ENCODE peak calls at places on chromosomes 11 and 22, in five cellular contexts. T, U, Y, D and G are unnamed samples.

GRCh38 chr22:24067587-24068376 is 56.7 kb downstream of the CABIN1 start:
- DNase-seq in T (no peak), U (peak; percentile 75), Y (no peak), D (no peak), G (no peak)

GRCh38 chr11:23991140-23991539 is 505.7 kb upstream of the LUZP2 start:
- DNase-seq in T (no peak), U (no peak), Y (no peak), D (no peak), G (no peak)

GRCh38 chr22:20582520-20583361 is 75.3 kb downstream of the MED15 start:
- DNase-seq in T (no peak), U (peak; percentile 37), Y (no peak), D (no peak), G (no peak)

GRCh38 chr11:210122-210802 is 2.8 kb downstream of the RIC8A start:
- DNase-seq in T (no peak), U (no peak), Y (no peak), D (no peak), G (peak; percentile 61)

GRCh38 chr22:48353116-48353947 is 1474.3 kb downstream of the BRD1 start:
- DNase-seq in T (no peak), U (peak; percentile 26), Y (no peak), D (no peak), G (no peak)

GRCh38 chr11:12717851-12718291 is 43.6 kb downstream of the TEAD1 start:
- DNase-seq in T (peak; percentile 96), U (no peak), Y (peak; percentile 80), D (no peak), G (no peak)

GRCh38 chr11:94948070-94948617 is 25.2 kb downstream of the CWC15 start:
- DNase-seq in T (no peak), U (no peak), Y (no peak), D (no peak), G (no peak)

GRCh38 chr11:97364047-97364446 is 974.2 kb downstream of the JRKL start:
- DNase-seq in T (no peak), U (no peak), Y (no peak), D (no peak), G (no peak)

GRCh38 chr11:58152776-58153175 is 27.4 kb upstream of the OR9I1 start:
- DNase-seq in T (no peak), U (no peak), Y (no peak), D (no peak), G (no peak)

GRCh38 chr11:102286292-102286691 is 31.0 kb upstream of the BIRC3 start:
- DNase-seq in T (no peak), U (no peak), Y (no peak), D (no peak), G (no peak)

GRCh38 chr11:36073411-36074203 is 129.7 kb downstream of the LDLRAD3 start:
- DNase-seq in T (no peak), U (no peak), Y (no peak), D (peak; percentile 62), G (peak; percentile 93)

GRCh38 chr11:9263840-9264380 is 1.2 kb downstream of the DENND5A start:
- DNase-seq in T (peak; percentile 77), U (no peak), Y (peak; percentile 76), D (no peak), G (no peak)

GRCh38 chr11:77071671-77072605 is 5.2 kb downstream of the CAPN5 start:
- DNase-seq in T (no peak), U (peak; percentile 65), Y (no peak), D (no peak), G (peak; percentile 60)

GRCh38 chr11:65611028-65611757 is 2.8 kb downstream of the MAP3K11 start:
- DNase-seq in T (no peak), U (no peak), Y (no peak), D (peak; percentile 84), G (peak; percentile 96)

GRCh38 chr11:2400761-2401435 is 348 bp downstream of the TSSC4 start:
- DNase-seq in T (no peak), U (no peak), Y (no peak), D (no peak), G (no peak)

GRCh38 chr22:31094741-31095140 is 12.6 kb downstream of the SELENOM start:
- DNase-seq in T (no peak), U (no peak), Y (no peak), D (no peak), G (peak; percentile 59)

GRCh38 chr11:65429724-65430405 is 7.3 kb downstream of the NEAT1 start:
- DNase-seq in T (no peak), U (peak; percentile 76), Y (peak; percentile 62), D (no peak), G (peak; percentile 51)

GRCh38 chr22:28229566-28230483 is 310.8 kb upstream of the PITPNB start:
- DNase-seq in T (no peak), U (no peak), Y (no peak), D (no peak), G (no peak)

GRCh38 chr11:20156280-20156875 is 3.9 kb downstream of the DBX1 start:
- DNase-seq in T (no peak), U (peak; percentile 46), Y (peak; percentile 54), D (no peak), G (no peak)

GRCh38 chr11:30422828-30423648 is 100.1 kb downstream of the ARL14EP start:
- DNase-seq in T (no peak), U (no peak), Y (no peak), D (no peak), G (no peak)

GRCh38 chr11:65789230-65790103 is 2.6 kb downstream of the OVOL1 start:
- DNase-seq in T (no peak), U (no peak), Y (no peak), D (no peak), G (no peak)

GRCh38 chr11:30697032-30697431 is 110.9 kb upstream of the MPPED2 start:
- DNase-seq in T (no peak), U (no peak), Y (no peak), D (no peak), G (no peak)

GRCh38 chr22:44685384-44686056 is 16.5 kb upstream of the PRR5 start:
- DNase-seq in T (peak; percentile 59), U (peak; percentile 77), Y (peak; percentile 83), D (no peak), G (no peak)

GRCh38 chr11:9760180-9760550 is 96.3 kb downstream of the SWAP70 start:
- DNase-seq in T (no peak), U (peak; percentile 71), Y (no peak), D (no peak), G (peak; percentile 62)

GRCh38 chr11:113721462-113722066 is 15.5 kb upstream of the TMPRSS5 start:
- DNase-seq in T (no peak), U (no peak), Y (no peak), D (no peak), G (no peak)

GRCh38 chr11:8905528-8906165 is 5.3 kb upstream of the AKIP1 start:
- DNase-seq in T (no peak), U (no peak), Y (no peak), D (no peak), G (no peak)

GRCh38 chr22:39959640-39960447 is at the start of gene TMA7B:
- DNase-seq in T (no peak), U (no peak), Y (peak; percentile 49), D (peak; percentile 33), G (no peak)

GRCh38 chr22:42561856-42562255 is 8.1 kb downstream of the SERHL2 start:
- DNase-seq in T (no peak), U (no peak), Y (no peak), D (no peak), G (no peak)

GRCh38 chr11:5364214-5364613 is 12.9 kb downstream of the OR51B6 start:
- DNase-seq in T (no peak), U (no peak), Y (no peak), D (peak; percentile 3), G (no peak)

GRCh38 chr22:44033689-44034088 is 9.6 kb downstream of the PARVB start:
- DNase-seq in T (no peak), U (no peak), Y (no peak), D (no peak), G (no peak)